ENCODE peak calls at places on chromosomes 6 and 20, in seven cellular contexts. One of them, this sample, is unnamed.

GRCh38 chr6:47733879-47734558 is 35.6 kb downstream of the ADGRF4 start:
- DNase-seq in GM23338: peak; percentile 60
- DNase-seq in fibroblast of mammary gland: peak; percentile 19
- DNase-seq in lower leg skin: no peak
- DNase-seq in AG10803: peak; percentile 16
- DNase-seq in heart right ventricle: peak; percentile 11
- DNase-seq in activated CD8-positive, alpha-beta T cell treated with anti-CD3 and anti-CD28 coated beads for 36 hours: no peak
- DNase-seq in this sample: no peak

GRCh38 chr20:45911486-45912343 is at the start of gene PLTP:
- DNase-seq in GM23338: peak; percentile 83
- DNase-seq in fibroblast of mammary gland: peak; percentile 48
- DNase-seq in lower leg skin: peak; percentile 72
- DNase-seq in AG10803: peak; percentile 74
- DNase-seq in heart right ventricle: peak; percentile 75
- DNase-seq in activated CD8-positive, alpha-beta T cell treated with anti-CD3 and anti-CD28 coated beads for 36 hours: peak; percentile 60
- DNase-seq in this sample: peak; percentile 70

GRCh38 chr20:46751856-46752255 is 42.4 kb downstream of the SLC2A10 start:
- DNase-seq in GM23338: peak; percentile 50
- DNase-seq in fibroblast of mammary gland: peak; percentile 86
- DNase-seq in lower leg skin: no peak
- DNase-seq in AG10803: peak; percentile 80
- DNase-seq in heart right ventricle: no peak
- DNase-seq in activated CD8-positive, alpha-beta T cell treated with anti-CD3 and anti-CD28 coated beads for 36 hours: no peak
- DNase-seq in this sample: no peak

GRCh38 chr6:36914227-36914794 is 28.6 kb downstream of the C6orf89 start:
- DNase-seq in GM23338: peak; percentile 90
- DNase-seq in fibroblast of mammary gland: peak; percentile 47
- DNase-seq in lower leg skin: peak; percentile 33
- DNase-seq in AG10803: no peak
- DNase-seq in heart right ventricle: no peak
- DNase-seq in activated CD8-positive, alpha-beta T cell treated with anti-CD3 and anti-CD28 coated beads for 36 hours: peak; percentile 16
- DNase-seq in this sample: no peak

GRCh38 chr6:130322673-130323268 is 43.0 kb upstream of the TMEM200A start:
- DNase-seq in GM23338: peak; percentile 80
- DNase-seq in fibroblast of mammary gland: peak; percentile 83
- DNase-seq in lower leg skin: no peak
- DNase-seq in AG10803: peak; percentile 77
- DNase-seq in heart right ventricle: peak; percentile 24
- DNase-seq in activated CD8-positive, alpha-beta T cell treated with anti-CD3 and anti-CD28 coated beads for 36 hours: peak; percentile 68
- DNase-seq in this sample: peak; percentile 18

GRCh38 chr20:10578607-10579006 is 95.2 kb downstream of the JAG1 start:
- DNase-seq in GM23338: no peak
- DNase-seq in fibroblast of mammary gland: peak; percentile 72
- DNase-seq in lower leg skin: no peak
- DNase-seq in AG10803: peak; percentile 49
- DNase-seq in heart right ventricle: no peak
- DNase-seq in activated CD8-positive, alpha-beta T cell treated with anti-CD3 and anti-CD28 coated beads for 36 hours: no peak
- DNase-seq in this sample: no peak

GRCh38 chr6:170247178-170247701 is 43.6 kb downstream of the DLL1 start:
- DNase-seq in GM23338: no peak
- DNase-seq in fibroblast of mammary gland: no peak
- DNase-seq in lower leg skin: no peak
- DNase-seq in AG10803: no peak
- DNase-seq in heart right ventricle: no peak
- DNase-seq in activated CD8-positive, alpha-beta T cell treated with anti-CD3 and anti-CD28 coated beads for 36 hours: no peak
- DNase-seq in this sample: no peak

GRCh38 chr6:107116328-107116892 is 1.1 kb upstream of the BEND3 start:
- DNase-seq in GM23338: peak; percentile 96
- DNase-seq in fibroblast of mammary gland: no peak
- DNase-seq in lower leg skin: no peak
- DNase-seq in AG10803: no peak
- DNase-seq in heart right ventricle: no peak
- DNase-seq in activated CD8-positive, alpha-beta T cell treated with anti-CD3 and anti-CD28 coated beads for 36 hours: peak; percentile 62
- DNase-seq in this sample: peak; percentile 43

GRCh38 chr6:28893172-28893799 is 30.5 kb downstream of the TRIM27 start:
- DNase-seq in GM23338: no peak
- DNase-seq in fibroblast of mammary gland: no peak
- DNase-seq in lower leg skin: no peak
- DNase-seq in AG10803: no peak
- DNase-seq in heart right ventricle: no peak
- DNase-seq in activated CD8-positive, alpha-beta T cell treated with anti-CD3 and anti-CD28 coated beads for 36 hours: no peak
- DNase-seq in this sample: no peak

GRCh38 chr6:28895131-28895812 is 28.5 kb downstream of the TRIM27 start:
- DNase-seq in GM23338: peak; percentile 99
- DNase-seq in fibroblast of mammary gland: peak; percentile 96
- DNase-seq in lower leg skin: peak; percentile 96
- DNase-seq in AG10803: peak; percentile 95
- DNase-seq in heart right ventricle: peak; percentile 95
- DNase-seq in activated CD8-positive, alpha-beta T cell treated with anti-CD3 and anti-CD28 coated beads for 36 hours: peak; percentile 98
- DNase-seq in this sample: peak; percentile 87

GRCh38 chr6:28898710-28898965 is 25.1 kb downstream of the TRIM27 start:
- DNase-seq in GM23338: no peak
- DNase-seq in fibroblast of mammary gland: no peak
- DNase-seq in lower leg skin: no peak
- DNase-seq in AG10803: no peak
- DNase-seq in heart right ventricle: no peak
- DNase-seq in activated CD8-positive, alpha-beta T cell treated with anti-CD3 and anti-CD28 coated beads for 36 hours: no peak
- DNase-seq in this sample: no peak

GRCh38 chr6:28900577-28901266 is 23.1 kb downstream of the TRIM27 start:
- DNase-seq in GM23338: no peak
- DNase-seq in fibroblast of mammary gland: no peak
- DNase-seq in lower leg skin: no peak
- DNase-seq in AG10803: no peak
- DNase-seq in heart right ventricle: no peak
- DNase-seq in activated CD8-positive, alpha-beta T cell treated with anti-CD3 and anti-CD28 coated beads for 36 hours: no peak
- DNase-seq in this sample: no peak

GRCh38 chr6:28896505-28897392 is 27.0 kb downstream of the TRIM27 start:
- DNase-seq in GM23338: peak; percentile 78
- DNase-seq in fibroblast of mammary gland: peak; percentile 54
- DNase-seq in lower leg skin: peak; percentile 43
- DNase-seq in AG10803: peak; percentile 53
- DNase-seq in heart right ventricle: peak; percentile 55
- DNase-seq in activated CD8-positive, alpha-beta T cell treated with anti-CD3 and anti-CD28 coated beads for 36 hours: peak; percentile 75
- DNase-seq in this sample: peak; percentile 55
- TF ChIP-seq CTCF in GM23338: peak; percentile 30
- TF ChIP-seq CTCF in fibroblast of mammary gland: peak; percentile 28
- TF ChIP-seq CTCF in lower leg skin: no peak
- TF ChIP-seq CTCF in AG10803: peak; percentile 47
- TF ChIP-seq CTCF in heart right ventricle: peak; percentile 29
- TF ChIP-seq CTCF in activated CD8-positive, alpha-beta T cell treated with anti-CD3 and anti-CD28 coated beads for 36 hours: no peak
- TF ChIP-seq CTCF in this sample: peak; percentile 54

GRCh38 chr6:138503881-138504680 is 4.8 kb upstream of the NHSL1 start:
- DNase-seq in GM23338: no peak
- DNase-seq in fibroblast of mammary gland: no peak
- DNase-seq in lower leg skin: no peak
- DNase-seq in AG10803: no peak
- DNase-seq in heart right ventricle: no peak
- DNase-seq in activated CD8-positive, alpha-beta T cell treated with anti-CD3 and anti-CD28 coated beads for 36 hours: no peak
- DNase-seq in this sample: no peak

GRCh38 chr6:138509371-138509770 is 10.1 kb upstream of the NHSL1 start:
- DNase-seq in GM23338: peak; percentile 71
- DNase-seq in fibroblast of mammary gland: peak; percentile 68
- DNase-seq in lower leg skin: no peak
- DNase-seq in AG10803: peak; percentile 48
- DNase-seq in heart right ventricle: peak; percentile 53
- DNase-seq in activated CD8-positive, alpha-beta T cell treated with anti-CD3 and anti-CD28 coated beads for 36 hours: peak; percentile 75
- DNase-seq in this sample: no peak

GRCh38 chr6:138508676-138508988 is 9.3 kb upstream of the NHSL1 start:
- DNase-seq in GM23338: no peak
- DNase-seq in fibroblast of mammary gland: no peak
- DNase-seq in lower leg skin: no peak
- DNase-seq in AG10803: no peak
- DNase-seq in heart right ventricle: no peak
- DNase-seq in activated CD8-positive, alpha-beta T cell treated with anti-CD3 and anti-CD28 coated beads for 36 hours: no peak
- DNase-seq in this sample: no peak

GRCh38 chr6:138504764-138505689 is 5.7 kb upstream of the NHSL1 start:
- DNase-seq in GM23338: no peak
- DNase-seq in fibroblast of mammary gland: no peak
- DNase-seq in lower leg skin: no peak
- DNase-seq in AG10803: no peak
- DNase-seq in heart right ventricle: no peak
- DNase-seq in activated CD8-positive, alpha-beta T cell treated with anti-CD3 and anti-CD28 coated beads for 36 hours: no peak
- DNase-seq in this sample: no peak

DNA sequence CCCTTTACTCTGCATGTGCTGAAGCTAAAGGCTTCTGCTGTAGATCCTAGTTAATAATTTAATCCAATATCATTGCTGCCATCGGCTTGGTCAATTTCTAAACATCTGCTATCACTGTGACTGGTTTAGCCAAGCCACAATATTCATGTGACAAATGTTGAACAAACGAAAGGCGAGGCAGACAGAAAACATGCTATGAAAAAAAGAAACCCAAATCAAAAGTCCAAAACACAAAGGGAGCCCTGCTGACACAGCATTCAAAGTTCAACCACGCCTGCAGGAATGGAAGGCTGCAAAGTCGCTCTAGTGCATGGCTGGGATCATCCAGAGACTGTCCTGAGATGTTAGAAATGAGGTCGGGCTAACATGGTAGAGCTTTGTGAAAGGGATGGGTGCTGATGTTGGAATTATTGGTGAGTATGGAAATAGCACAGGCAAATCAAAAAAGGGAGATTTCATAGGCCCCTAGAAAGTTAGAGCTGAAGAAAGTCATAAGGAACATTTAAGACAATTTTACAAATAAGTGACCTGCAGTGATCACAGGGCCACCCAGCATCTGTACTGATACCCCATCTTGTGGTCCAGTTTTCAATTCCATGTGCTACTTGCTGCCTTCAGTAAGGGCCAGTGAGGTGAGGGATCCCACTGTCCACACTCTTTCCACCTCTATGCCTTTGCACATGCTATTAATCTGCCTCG is 8.8 kb upstream of the NHSL1 start:
- DNase-seq in GM23338: no peak
- DNase-seq in fibroblast of mammary gland: no peak
- DNase-seq in lower leg skin: no peak
- DNase-seq in AG10803: no peak
- DNase-seq in heart right ventricle: no peak
- DNase-seq in activated CD8-positive, alpha-beta T cell treated with anti-CD3 and anti-CD28 coated beads for 36 hours: no peak
- DNase-seq in this sample: no peak
- TF ChIP-seq CTCF in GM23338: no peak
- TF ChIP-seq CTCF in fibroblast of mammary gland: no peak
- TF ChIP-seq CTCF in lower leg skin: no peak
- TF ChIP-seq CTCF in AG10803: no peak
- TF ChIP-seq CTCF in heart right ventricle: no peak
- TF ChIP-seq CTCF in activated CD8-positive, alpha-beta T cell treated with anti-CD3 and anti-CD28 coated beads for 36 hours: no peak
- TF ChIP-seq CTCF in this sample: no peak

GRCh38 chr6:38589367-38589720 is 50.4 kb downstream of the BTBD9 start:
- DNase-seq in GM23338: no peak
- DNase-seq in fibroblast of mammary gland: no peak
- DNase-seq in lower leg skin: no peak
- DNase-seq in AG10803: no peak
- DNase-seq in heart right ventricle: no peak
- DNase-seq in activated CD8-positive, alpha-beta T cell treated with anti-CD3 and anti-CD28 coated beads for 36 hours: no peak
- DNase-seq in this sample: no peak

GRCh38 chr6:38586992-38587391 is 52.7 kb downstream of the BTBD9 start:
- DNase-seq in GM23338: no peak
- DNase-seq in fibroblast of mammary gland: no peak
- DNase-seq in lower leg skin: no peak
- DNase-seq in AG10803: no peak
- DNase-seq in heart right ventricle: no peak
- DNase-seq in activated CD8-positive, alpha-beta T cell treated with anti-CD3 and anti-CD28 coated beads for 36 hours: no peak
- DNase-seq in this sample: no peak

GRCh38 chr6:38588631-38589366 is 50.9 kb downstream of the BTBD9 start:
- DNase-seq in GM23338: no peak
- DNase-seq in fibroblast of mammary gland: peak; percentile 80
- DNase-seq in lower leg skin: no peak
- DNase-seq in AG10803: peak; percentile 57
- DNase-seq in heart right ventricle: no peak
- DNase-seq in activated CD8-positive, alpha-beta T cell treated with anti-CD3 and anti-CD28 coated beads for 36 hours: no peak
- DNase-seq in this sample: no peak

GRCh38 chr6:38584731-38585130 is 55.0 kb downstream of the BTBD9 start:
- DNase-seq in GM23338: no peak
- DNase-seq in fibroblast of mammary gland: no peak
- DNase-seq in lower leg skin: no peak
- DNase-seq in AG10803: peak; percentile 29
- DNase-seq in heart right ventricle: no peak
- DNase-seq in activated CD8-positive, alpha-beta T cell treated with anti-CD3 and anti-CD28 coated beads for 36 hours: no peak
- DNase-seq in this sample: no peak

DNA sequence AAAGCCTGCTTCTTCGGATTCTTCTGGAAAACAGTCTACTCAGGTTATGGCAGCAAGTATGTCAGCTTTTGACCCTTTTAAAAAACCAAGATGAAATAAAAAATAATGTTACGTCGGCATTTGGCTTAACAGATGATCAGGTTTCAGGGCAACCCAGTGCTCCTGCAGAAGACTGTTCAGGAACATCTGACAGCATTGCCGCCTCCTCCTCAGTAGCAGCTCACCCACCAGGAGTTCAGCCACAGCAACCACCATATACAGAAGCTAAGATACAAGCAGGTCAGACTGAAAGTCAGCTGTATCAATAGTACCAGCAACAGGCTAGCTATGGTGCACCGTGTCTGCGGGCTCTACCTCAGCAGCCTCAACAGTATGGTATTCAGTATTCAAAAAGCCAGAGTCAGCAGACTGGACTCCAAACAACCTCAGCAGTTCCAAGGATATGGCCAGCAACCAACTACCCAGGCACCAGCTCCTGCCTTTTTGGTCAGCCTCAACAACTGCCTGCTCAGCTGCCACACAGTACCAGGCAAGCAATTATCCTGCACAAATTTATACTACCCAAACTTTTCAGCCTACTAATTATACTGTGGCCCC is 51.9 kb downstream of the BTBD9 start:
- DNase-seq in GM23338: no peak
- DNase-seq in fibroblast of mammary gland: no peak
- DNase-seq in lower leg skin: no peak
- DNase-seq in AG10803: no peak
- DNase-seq in heart right ventricle: no peak
- DNase-seq in activated CD8-positive, alpha-beta T cell treated with anti-CD3 and anti-CD28 coated beads for 36 hours: no peak
- DNase-seq in this sample: no peak
- TF ChIP-seq CTCF in GM23338: no peak
- TF ChIP-seq CTCF in fibroblast of mammary gland: no peak
- TF ChIP-seq CTCF in lower leg skin: no peak
- TF ChIP-seq CTCF in AG10803: no peak
- TF ChIP-seq CTCF in heart right ventricle: no peak
- TF ChIP-seq CTCF in activated CD8-positive, alpha-beta T cell treated with anti-CD3 and anti-CD28 coated beads for 36 hours: no peak
- TF ChIP-seq CTCF in this sample: no peak

GRCh38 chr20:34312544-34313217 is 9.5 kb upstream of the AHCY start:
- DNase-seq in GM23338: peak; percentile 97
- DNase-seq in fibroblast of mammary gland: peak; percentile 84
- DNase-seq in lower leg skin: peak; percentile 80
- DNase-seq in AG10803: peak; percentile 79
- DNase-seq in heart right ventricle: peak; percentile 86
- DNase-seq in activated CD8-positive, alpha-beta T cell treated with anti-CD3 and anti-CD28 coated beads for 36 hours: peak; percentile 94
- DNase-seq in this sample: peak; percentile 99

GRCh38 chr20:34309691-34310090 is 6.5 kb upstream of the AHCY start:
- DNase-seq in GM23338: no peak
- DNase-seq in fibroblast of mammary gland: no peak
- DNase-seq in lower leg skin: no peak
- DNase-seq in AG10803: no peak
- DNase-seq in heart right ventricle: no peak
- DNase-seq in activated CD8-positive, alpha-beta T cell treated with anti-CD3 and anti-CD28 coated beads for 36 hours: no peak
- DNase-seq in this sample: no peak

GRCh38 chr20:34312024-34312460 is 8.9 kb upstream of the AHCY start:
- DNase-seq in GM23338: peak; percentile 32
- DNase-seq in fibroblast of mammary gland: no peak
- DNase-seq in lower leg skin: no peak
- DNase-seq in AG10803: no peak
- DNase-seq in heart right ventricle: no peak
- DNase-seq in activated CD8-positive, alpha-beta T cell treated with anti-CD3 and anti-CD28 coated beads for 36 hours: no peak
- DNase-seq in this sample: no peak

GRCh38 chr20:34310481-34311117 is 7.4 kb upstream of the AHCY start:
- DNase-seq in GM23338: no peak
- DNase-seq in fibroblast of mammary gland: no peak
- DNase-seq in lower leg skin: no peak
- DNase-seq in AG10803: no peak
- DNase-seq in heart right ventricle: no peak
- DNase-seq in activated CD8-positive, alpha-beta T cell treated with anti-CD3 and anti-CD28 coated beads for 36 hours: no peak
- DNase-seq in this sample: no peak

DNA sequence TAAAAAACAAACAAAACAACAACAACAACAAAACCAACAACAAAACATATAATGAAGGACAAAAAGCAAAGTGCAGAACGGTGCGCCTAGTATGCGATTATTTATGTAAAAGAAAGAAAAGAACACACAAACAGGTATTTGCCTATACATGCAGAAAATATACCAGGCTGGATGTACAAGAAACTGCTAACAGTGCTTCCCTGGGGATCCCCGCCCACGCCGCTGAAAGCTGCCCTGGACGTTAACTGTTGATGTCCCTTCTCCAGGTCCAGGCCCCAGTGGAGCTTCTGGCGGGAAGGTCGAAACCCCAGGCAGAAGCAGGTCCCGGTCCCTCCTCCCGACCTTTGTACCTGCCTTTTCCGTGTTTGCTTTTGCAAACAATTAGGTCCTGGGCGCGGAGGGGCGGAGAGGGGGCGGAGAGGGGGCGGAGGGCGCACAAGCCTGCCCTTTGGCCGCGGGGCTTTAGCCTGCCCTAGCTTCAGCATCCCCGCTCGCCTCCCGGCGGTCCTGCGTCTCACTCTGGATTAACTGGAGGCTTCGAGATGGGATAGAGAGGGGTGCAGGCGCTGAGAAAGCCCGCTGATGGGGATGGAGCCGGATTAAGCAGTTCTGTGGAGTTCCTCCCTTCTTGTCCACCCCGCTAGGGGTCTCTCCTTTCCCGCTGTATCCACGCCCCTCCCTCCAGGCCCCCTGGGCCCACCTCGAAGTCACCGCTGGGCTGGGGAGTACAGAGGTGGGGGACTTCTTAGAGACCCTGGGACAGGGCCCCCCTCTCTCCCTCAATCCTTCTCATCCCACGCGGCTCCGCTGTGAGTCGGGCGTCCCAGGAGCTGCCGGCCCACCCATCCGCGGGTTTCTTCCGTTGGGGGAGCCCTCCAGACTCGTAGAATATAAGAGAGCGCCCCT is 8.2 kb upstream of the AHCY start:
- DNase-seq in GM23338: peak; percentile 79
- DNase-seq in fibroblast of mammary gland: peak; percentile 31
- DNase-seq in lower leg skin: no peak
- DNase-seq in AG10803: no peak
- DNase-seq in heart right ventricle: no peak
- DNase-seq in activated CD8-positive, alpha-beta T cell treated with anti-CD3 and anti-CD28 coated beads for 36 hours: no peak
- DNase-seq in this sample: peak; percentile 36
- TF ChIP-seq CTCF in GM23338: peak; percentile 29
- TF ChIP-seq CTCF in fibroblast of mammary gland: peak; percentile 16
- TF ChIP-seq CTCF in lower leg skin: no peak
- TF ChIP-seq CTCF in AG10803: peak; percentile 26
- TF ChIP-seq CTCF in heart right ventricle: no peak
- TF ChIP-seq CTCF in activated CD8-positive, alpha-beta T cell treated with anti-CD3 and anti-CD28 coated beads for 36 hours: no peak
- TF ChIP-seq CTCF in this sample: peak; percentile 40

This sample was measured in neural crest cell.